ENCODE peak calls at places on chromosomes 12 and 14, in eight cellular contexts. T, P, C, O, Q, B, J and Y are unnamed samples.

GRCh38 chr12:119178544-119179334 is at the start of gene HSPB8:
- DNase-seq in T (peak; percentile 89), P (peak; percentile 94), C (peak; percentile 88), O (peak; percentile 95), Q (peak; percentile 61), B (peak; percentile 98), J (no peak), Y (peak; percentile 82)

GRCh38 chr14:78985668-78986073 is 815.5 kb downstream of the NRXN3 start:
- DNase-seq in T (peak; percentile 61), P (no peak), C (no peak), O (no peak), Q (no peak), B (no peak), J (no peak), Y (no peak)

GRCh38 chr12:2796187-2796663 is 1.5 kb downstream of the FKBP4 start:
- DNase-seq in T (no peak), P (no peak), C (no peak), O (no peak), Q (no peak), B (no peak), J (no peak), Y (no peak)

GRCh38 chr14:23101213-23101970 is 3.4 kb downstream of the CIROP start:
- DNase-seq in T (no peak), P (no peak), C (no peak), O (no peak), Q (no peak), B (no peak), J (no peak), Y (no peak)

GRCh38 chr12:6376965-6377666 is 1.8 kb upstream of the SCNN1A start:
- DNase-seq in T (no peak), P (no peak), C (no peak), O (no peak), Q (no peak), B (no peak), J (no peak), Y (no peak)

GRCh38 chr14:67971627-67972625 is 152.3 kb downstream of the RAD51B start:
- DNase-seq in T (no peak), P (no peak), C (no peak), O (no peak), Q (no peak), B (no peak), J (no peak), Y (no peak)

GRCh38 chr12:131971226-131971625 is 21.5 kb downstream of the EP400 start:
- DNase-seq in T (no peak), P (no peak), C (no peak), O (no peak), Q (no peak), B (no peak), J (no peak), Y (no peak)

GRCh38 chr12:14785568-14785967 is 17.7 kb downstream of the WBP11 start:
- DNase-seq in T (no peak), P (no peak), C (no peak), O (no peak), Q (no peak), B (no peak), J (no peak), Y (no peak)

GRCh38 chr12:94491489-94491888 is 31.8 kb upstream of the CEP83 start:
- DNase-seq in T (no peak), P (no peak), C (no peak), O (no peak), Q (no peak), B (no peak), J (no peak), Y (no peak)

GRCh38 chr14:90795744-90796143 is 20.5 kb downstream of the TTC7B start:
- DNase-seq in T (no peak), P (peak; percentile 77), C (peak; percentile 59), O (no peak), Q (no peak), B (no peak), J (no peak), Y (no peak)

GRCh38 chr12:111393700-111394275 is 11.9 kb upstream of the SH2B3 start:
- DNase-seq in T (no peak), P (no peak), C (no peak), O (no peak), Q (peak; percentile 52), B (peak; percentile 58), J (no peak), Y (no peak)

GRCh38 chr14:74950795-74951442 is 4.5 kb downstream of the PGF start:
- DNase-seq in T (no peak), P (no peak), C (no peak), O (no peak), Q (no peak), B (no peak), J (no peak), Y (no peak)

GRCh38 chr12:118055144-118055557 is 5.8 kb downstream of the WSB2 start:
- DNase-seq in T (peak; percentile 75), P (no peak), C (no peak), O (peak; percentile 49), Q (peak; percentile 29), B (no peak), J (peak; percentile 46), Y (peak; percentile 77)

GRCh38 chr12:46110220-46110700 is 119.9 kb upstream of the SCAF11 start:
- DNase-seq in T (no peak), P (no peak), C (no peak), O (peak; percentile 19), Q (no peak), B (peak; percentile 53), J (no peak), Y (no peak)

GRCh38 chr12:6369916-6370575 is 5.3 kb downstream of the SCNN1A start:
- DNase-seq in T (no peak), P (peak; percentile 54), C (no peak), O (no peak), Q (no peak), B (peak; percentile 15), J (no peak), Y (no peak)

GRCh38 chr12:123748661-123749060 is 13.4 kb upstream of the DNAH10 start:
- DNase-seq in T (no peak), P (no peak), C (no peak), O (no peak), Q (no peak), B (no peak), J (no peak), Y (no peak)

GRCh38 chr12:3257411-3257810 is 180.2 kb downstream of the TSPAN9 start:
- DNase-seq in T (no peak), P (no peak), C (no peak), O (no peak), Q (no peak), B (no peak), J (no peak), Y (no peak)

GRCh38 chr12:26007563-26007962 is 49.1 kb downstream of the RASSF8 start:
- DNase-seq in T (no peak), P (peak; percentile 34), C (no peak), O (no peak), Q (no peak), B (no peak), J (no peak), Y (no peak)

GRCh38 chr12:26014085-26014484 is 55.6 kb downstream of the RASSF8 start:
- DNase-seq in T (no peak), P (no peak), C (no peak), O (no peak), Q (no peak), B (no peak), J (no peak), Y (no peak)

GRCh38 chr12:26010293-26010821 is 51.9 kb downstream of the RASSF8 start:
- DNase-seq in T (no peak), P (no peak), C (no peak), O (no peak), Q (no peak), B (no peak), J (no peak), Y (peak; percentile 31)

GRCh38 chr12:26011099-26011498 is 52.6 kb downstream of the RASSF8 start:
- DNase-seq in T (no peak), P (peak; percentile 79), C (peak; percentile 74), O (no peak), Q (peak; percentile 28), B (no peak), J (no peak), Y (no peak)

GRCh38 chr12:26009593-26009992 is 51.1 kb downstream of the RASSF8 start:
- DNase-seq in T (no peak), P (no peak), C (no peak), O (no peak), Q (no peak), B (no peak), J (no peak), Y (no peak)
- H3K27ac ChIP-seq in T (no peak overlapping the region), P (peak overlapping the region; percentile 42), C (no peak overlapping the region), O (peak overlapping the region; percentile 77), Q (peak overlapping the region; percentile 74), B (no peak overlapping the region), J (no peak overlapping the region), Y (no peak overlapping the region)

DNA sequence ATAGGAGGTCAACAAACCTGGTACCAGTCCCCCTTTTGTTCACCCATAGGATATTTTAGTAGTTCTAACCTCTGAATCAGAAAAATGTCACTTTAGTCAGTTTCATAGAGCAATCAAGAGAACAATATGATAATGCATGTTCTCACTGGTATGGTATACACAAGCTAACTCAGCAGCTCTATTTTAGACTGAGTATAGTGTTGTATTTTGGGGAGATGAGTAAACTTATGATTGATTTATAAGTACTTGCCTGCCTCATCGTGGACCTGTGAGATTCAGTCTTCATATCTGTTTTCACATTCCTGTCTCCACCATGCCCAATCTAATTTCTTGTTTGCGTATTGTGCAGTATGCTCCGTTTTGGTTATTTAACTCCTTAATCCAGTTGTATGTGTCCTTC is 20.9 kb downstream of the COX16 start:
- DNase-seq in T (no peak), P (no peak), C (no peak), O (no peak), Q (no peak), B (no peak), J (no peak), Y (no peak)
- H3K9me3 ChIP-seq in T (no peaks in the 10 kb centered on the region), P (no peaks in the 10 kb centered on the region), C (peaks cover 3% of the 10 kb centered on the region), O (peaks cover 19% of the 10 kb centered on the region), Q (peaks cover 14% of the 10 kb centered on the region), B (peaks cover 27% of the 10 kb centered on the region), J (peaks cover 6% of the 10 kb centered on the region), Y (peaks cover 14% of the 10 kb centered on the region)

DNA sequence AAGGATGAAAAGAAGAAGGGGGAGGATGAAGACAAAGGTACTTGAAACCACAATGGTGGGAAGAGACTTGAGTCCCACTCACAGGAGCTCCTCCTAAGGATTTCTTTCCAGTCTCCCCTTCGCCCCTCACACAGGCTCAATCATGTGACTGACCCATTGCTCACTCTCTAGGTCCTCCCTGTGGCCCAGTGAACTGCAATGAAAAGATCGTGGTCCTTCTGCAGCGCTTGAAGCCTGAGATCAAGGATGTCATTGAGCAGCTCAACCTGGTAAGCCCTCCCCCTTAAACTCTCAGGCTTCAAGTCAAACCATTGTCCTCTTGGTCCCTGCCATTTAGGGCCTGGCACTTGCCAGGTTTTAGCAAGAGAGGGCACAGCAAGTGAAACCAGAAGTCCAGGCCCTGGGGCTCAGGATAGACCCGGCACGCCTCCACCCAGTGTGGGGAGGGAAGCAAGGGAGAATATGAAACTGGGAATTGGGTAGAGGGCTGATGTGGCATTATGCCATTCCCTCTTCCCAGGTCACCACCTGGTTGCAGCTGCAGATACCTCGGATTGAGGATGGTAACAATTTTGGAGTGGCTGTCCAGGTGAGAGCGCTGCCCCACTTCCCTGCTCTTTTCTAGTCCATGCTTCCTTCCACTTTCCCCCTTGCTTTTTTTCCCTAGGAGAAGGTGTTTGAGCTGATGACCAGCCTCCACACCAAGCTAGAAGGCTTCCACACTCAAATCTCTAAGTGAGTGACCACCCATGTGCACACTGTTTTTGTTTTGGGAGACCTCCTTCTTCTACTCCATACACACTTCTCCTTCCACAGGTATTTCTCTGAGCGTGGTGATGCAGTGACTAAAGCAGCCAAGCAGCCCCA is 1.8 kb downstream of the PSME1 start:
- DNase-seq in T (no peak), P (no peak), C (no peak), O (no peak), Q (no peak), B (no peak), J (no peak), Y (no peak)
- H3K27ac ChIP-seq in T (no peak overlapping the region), P (no peak overlapping the region), C (no peak overlapping the region), O (peak overlapping the region; percentile 97), Q (peak overlapping the region; percentile 97), B (peak overlapping the region; percentile 96), J (no peak overlapping the region), Y (no peak overlapping the region)

GRCh38 chr12:69523433-69524330 is 53.5 kb downstream of the FRS2 start:
- DNase-seq in T (no peak), P (no peak), C (no peak), O (no peak), Q (no peak), B (peak; percentile 34), J (no peak), Y (no peak)
- H3K9me3 ChIP-seq in T (no peaks in the 10 kb centered on the region), P (no peaks in the 10 kb centered on the region), C (peaks cover 12% of the 10 kb centered on the region), O (peaks cover 37% of the 10 kb centered on the region), Q (peaks cover 7% of the 10 kb centered on the region), B (peaks cover 25% of the 10 kb centered on the region), J (no peaks in the 10 kb centered on the region), Y (peaks cover 14% of the 10 kb centered on the region)